ENCODE peak calls at places on chromosomes 13 and 19, in six cellular contexts. One of them, this sample, is unnamed.

GRCh38 chr13:48040059-48040458 is 2.5 kb downstream of the NUDT15 start:
- DNase-seq in A172: no peak
- DNase-seq in effector memory CD4-positive, alpha-beta T cell: no peak
- DNase-seq in stimulated activated naive CD8-positive, alpha-beta T cell treated with anti-CD3 and anti-CD28 coated beads, Interleukin-15, Interleukin-2, amounts not matched to agents 100 U/mL and 50 U/mL, for 24 hours: no peak
- DNase-seq in activated naive CD4-positive, alpha-beta T cell treated with anti-CD3 and anti-CD28 coated beads for 36 hours: no peak
- DNase-seq in AG10803: no peak
- DNase-seq in this sample: no peak

GRCh38 chr13:99172951-99173350 is 27.7 kb upstream of the UBAC2 start:
- DNase-seq in A172: no peak
- DNase-seq in effector memory CD4-positive, alpha-beta T cell: no peak
- DNase-seq in stimulated activated naive CD8-positive, alpha-beta T cell treated with anti-CD3 and anti-CD28 coated beads, Interleukin-15, Interleukin-2, amounts not matched to agents 100 U/mL and 50 U/mL, for 24 hours: no peak
- DNase-seq in activated naive CD4-positive, alpha-beta T cell treated with anti-CD3 and anti-CD28 coated beads for 36 hours: no peak
- DNase-seq in AG10803: no peak
- DNase-seq in this sample: no peak

GRCh38 chr19:49924004-49924880 is 4.8 kb upstream of the ATF5 start:
- DNase-seq in A172: no peak
- DNase-seq in effector memory CD4-positive, alpha-beta T cell: no peak
- DNase-seq in stimulated activated naive CD8-positive, alpha-beta T cell treated with anti-CD3 and anti-CD28 coated beads, Interleukin-15, Interleukin-2, amounts not matched to agents 100 U/mL and 50 U/mL, for 24 hours: no peak
- DNase-seq in activated naive CD4-positive, alpha-beta T cell treated with anti-CD3 and anti-CD28 coated beads for 36 hours: no peak
- DNase-seq in AG10803: peak
- DNase-seq in this sample: no peak

GRCh38 chr13:66344770-66345367 is 885.3 kb downstream of the PCDH9 start:
- DNase-seq in A172: no peak
- DNase-seq in effector memory CD4-positive, alpha-beta T cell: no peak
- DNase-seq in stimulated activated naive CD8-positive, alpha-beta T cell treated with anti-CD3 and anti-CD28 coated beads, Interleukin-15, Interleukin-2, amounts not matched to agents 100 U/mL and 50 U/mL, for 24 hours: no peak
- DNase-seq in activated naive CD4-positive, alpha-beta T cell treated with anti-CD3 and anti-CD28 coated beads for 36 hours: no peak
- DNase-seq in AG10803: no peak
- DNase-seq in this sample: no peak

GRCh38 chr19:2309734-2310362 is 1.9 kb upstream of the LINGO3 start:
- DNase-seq in A172: peak
- DNase-seq in effector memory CD4-positive, alpha-beta T cell: no peak
- DNase-seq in stimulated activated naive CD8-positive, alpha-beta T cell treated with anti-CD3 and anti-CD28 coated beads, Interleukin-15, Interleukin-2, amounts not matched to agents 100 U/mL and 50 U/mL, for 24 hours: no peak
- DNase-seq in activated naive CD4-positive, alpha-beta T cell treated with anti-CD3 and anti-CD28 coated beads for 36 hours: no peak
- DNase-seq in AG10803: peak
- DNase-seq in this sample: no peak

GRCh38 chr19:2164020-2164988 is 571 bp downstream of the DOT1L start:
- DNase-seq in A172: no peak
- DNase-seq in effector memory CD4-positive, alpha-beta T cell: no peak
- DNase-seq in stimulated activated naive CD8-positive, alpha-beta T cell treated with anti-CD3 and anti-CD28 coated beads, Interleukin-15, Interleukin-2, amounts not matched to agents 100 U/mL and 50 U/mL, for 24 hours: peak
- DNase-seq in activated naive CD4-positive, alpha-beta T cell treated with anti-CD3 and anti-CD28 coated beads for 36 hours: peak
- DNase-seq in AG10803: no peak
- DNase-seq in this sample: no peak

GRCh38 chr13:20616059-20616797 is 49.3 kb downstream of the IFT88 start:
- DNase-seq in A172: peak
- DNase-seq in effector memory CD4-positive, alpha-beta T cell: no peak
- DNase-seq in stimulated activated naive CD8-positive, alpha-beta T cell treated with anti-CD3 and anti-CD28 coated beads, Interleukin-15, Interleukin-2, amounts not matched to agents 100 U/mL and 50 U/mL, for 24 hours: no peak
- DNase-seq in activated naive CD4-positive, alpha-beta T cell treated with anti-CD3 and anti-CD28 coated beads for 36 hours: no peak
- DNase-seq in AG10803: peak
- DNase-seq in this sample: no peak

GRCh38 chr19:45574526-45574925 is 10.1 kb downstream of the OPA3 start:
- DNase-seq in A172: no peak
- DNase-seq in effector memory CD4-positive, alpha-beta T cell: no peak
- DNase-seq in stimulated activated naive CD8-positive, alpha-beta T cell treated with anti-CD3 and anti-CD28 coated beads, Interleukin-15, Interleukin-2, amounts not matched to agents 100 U/mL and 50 U/mL, for 24 hours: no peak
- DNase-seq in activated naive CD4-positive, alpha-beta T cell treated with anti-CD3 and anti-CD28 coated beads for 36 hours: no peak
- DNase-seq in AG10803: no peak
- DNase-seq in this sample: no peak

GRCh38 chr19:42286349-42287016 is 15.4 kb upstream of the PRR19 start:
- DNase-seq in A172: no peak
- DNase-seq in effector memory CD4-positive, alpha-beta T cell: no peak
- DNase-seq in stimulated activated naive CD8-positive, alpha-beta T cell treated with anti-CD3 and anti-CD28 coated beads, Interleukin-15, Interleukin-2, amounts not matched to agents 100 U/mL and 50 U/mL, for 24 hours: no peak
- DNase-seq in activated naive CD4-positive, alpha-beta T cell treated with anti-CD3 and anti-CD28 coated beads for 36 hours: no peak
- DNase-seq in AG10803: peak
- DNase-seq in this sample: no peak

GRCh38 chr13:111958612-111959395 is 108.1 kb upstream of the SOX1 start:
- DNase-seq in A172: no peak
- DNase-seq in effector memory CD4-positive, alpha-beta T cell: no peak
- DNase-seq in stimulated activated naive CD8-positive, alpha-beta T cell treated with anti-CD3 and anti-CD28 coated beads, Interleukin-15, Interleukin-2, amounts not matched to agents 100 U/mL and 50 U/mL, for 24 hours: no peak
- DNase-seq in activated naive CD4-positive, alpha-beta T cell treated with anti-CD3 and anti-CD28 coated beads for 36 hours: no peak
- DNase-seq in AG10803: no peak
- DNase-seq in this sample: no peak

GRCh38 chr19:11234486-11235075 is 4.8 kb upstream of the ANGPTL8 start:
- DNase-seq in A172: no peak
- DNase-seq in effector memory CD4-positive, alpha-beta T cell: no peak
- DNase-seq in stimulated activated naive CD8-positive, alpha-beta T cell treated with anti-CD3 and anti-CD28 coated beads, Interleukin-15, Interleukin-2, amounts not matched to agents 100 U/mL and 50 U/mL, for 24 hours: no peak
- DNase-seq in activated naive CD4-positive, alpha-beta T cell treated with anti-CD3 and anti-CD28 coated beads for 36 hours: no peak
- DNase-seq in AG10803: no peak
- DNase-seq in this sample: no peak

GRCh38 chr19:10402441-10403038 is 802 bp downstream of the CDC37 start:
- DNase-seq in A172: no peak
- DNase-seq in effector memory CD4-positive, alpha-beta T cell: no peak
- DNase-seq in stimulated activated naive CD8-positive, alpha-beta T cell treated with anti-CD3 and anti-CD28 coated beads, Interleukin-15, Interleukin-2, amounts not matched to agents 100 U/mL and 50 U/mL, for 24 hours: no peak
- DNase-seq in activated naive CD4-positive, alpha-beta T cell treated with anti-CD3 and anti-CD28 coated beads for 36 hours: no peak
- DNase-seq in AG10803: no peak
- DNase-seq in this sample: no peak

GRCh38 chr19:10514211-10515145 is 2.8 kb downstream of the S1PR5 start:
- DNase-seq in A172: no peak
- DNase-seq in effector memory CD4-positive, alpha-beta T cell: no peak
- DNase-seq in stimulated activated naive CD8-positive, alpha-beta T cell treated with anti-CD3 and anti-CD28 coated beads, Interleukin-15, Interleukin-2, amounts not matched to agents 100 U/mL and 50 U/mL, for 24 hours: peak
- DNase-seq in activated naive CD4-positive, alpha-beta T cell treated with anti-CD3 and anti-CD28 coated beads for 36 hours: peak
- DNase-seq in AG10803: no peak
- DNase-seq in this sample: no peak